ENCODE peak calls at places on chromosomes 1 and 21, in four cellular contexts. I is stomach, R is heart right ventricle, N is tibial nerve. U is an unnamed sample.

GRCh38 chr1:167064622-167065021 is 25.6 kb downstream of the GPA33 start:
- DNase-seq in I (no peak), R (no peak), N (no peak), U (no peak)

GRCh38 chr1:205913451-205914204 is 29.6 kb downstream of the SLC26A9 start:
- DNase-seq in I (peak), R (peak), N (no peak), U (no peak)

GRCh38 chr1:77534456-77534855 is 148.0 kb downstream of the ZZZ3 start:
- DNase-seq in I (no peak), R (no peak), N (no peak), U (no peak)

GRCh38 chr1:79472067-79472656 is 465.6 kb upstream of the ADGRL4 start:
- DNase-seq in I (no peak), R (no peak), N (no peak), U (no peak)

GRCh38 chr21:42279888-42280287 is 35.3 kb downstream of the TFF3 start:
- DNase-seq in I (no peak), R (no peak), N (no peak), U (no peak)

GRCh38 chr1:6299557-6300165 is 38.8 kb upstream of the GPR153 start:
- DNase-seq in I (no peak), R (no peak), N (no peak), U (no peak)

GRCh38 chr1:43274125-43274803 is 4.5 kb downstream of the TMEM125 start:
- DNase-seq in I (no peak), R (peak), N (no peak), U (no peak)

GRCh38 chr1:94153133-94153532 is 32.2 kb upstream of the ABCA4 start:
- DNase-seq in I (no peak), R (no peak), N (no peak), U (no peak)

GRCh38 chr1:180881806-180882509 is 30.7 kb upstream of the KIAA1614 start:
- DNase-seq in I (no peak), R (no peak), N (no peak), U (no peak)

GRCh38 chr21:28991861-28992525 is 684 bp downstream of the LTN1 start:
- DNase-seq in I (no peak), R (no peak), N (no peak), U (no peak)

DNA sequence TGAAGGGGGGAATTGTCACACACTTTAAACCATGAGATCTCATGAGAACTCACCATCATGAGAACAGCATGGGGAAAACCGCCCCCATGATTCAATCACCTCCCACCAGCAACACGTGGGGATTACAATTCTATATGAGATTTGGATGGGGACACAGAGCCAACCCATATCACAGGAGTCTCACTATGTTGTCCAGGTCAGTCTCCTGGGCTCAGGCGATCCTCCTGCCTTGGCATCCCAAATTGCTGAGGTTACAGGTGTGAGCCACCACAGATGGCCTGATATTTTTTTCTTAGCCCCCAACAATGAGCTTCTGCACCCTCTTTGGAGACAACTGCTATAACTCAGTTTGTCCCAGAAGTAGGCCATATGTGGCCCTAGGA is 22.5 kb upstream of the MORC3 start:
- DNase-seq in I (no peak), R (no peak), N (no peak), U (no peak)
- H3K4me3 ChIP-seq in I (peak), R (no peak), N (peak), U (no peak)

GRCh38 chr1:204506091-204506968 is 9.9 kb upstream of the MDM4 start:
- DNase-seq in I (peak), R (peak), N (peak), U (peak)
- H3K27ac ChIP-seq in I (peak), R (peak), N (peak), U (peak)

DNA sequence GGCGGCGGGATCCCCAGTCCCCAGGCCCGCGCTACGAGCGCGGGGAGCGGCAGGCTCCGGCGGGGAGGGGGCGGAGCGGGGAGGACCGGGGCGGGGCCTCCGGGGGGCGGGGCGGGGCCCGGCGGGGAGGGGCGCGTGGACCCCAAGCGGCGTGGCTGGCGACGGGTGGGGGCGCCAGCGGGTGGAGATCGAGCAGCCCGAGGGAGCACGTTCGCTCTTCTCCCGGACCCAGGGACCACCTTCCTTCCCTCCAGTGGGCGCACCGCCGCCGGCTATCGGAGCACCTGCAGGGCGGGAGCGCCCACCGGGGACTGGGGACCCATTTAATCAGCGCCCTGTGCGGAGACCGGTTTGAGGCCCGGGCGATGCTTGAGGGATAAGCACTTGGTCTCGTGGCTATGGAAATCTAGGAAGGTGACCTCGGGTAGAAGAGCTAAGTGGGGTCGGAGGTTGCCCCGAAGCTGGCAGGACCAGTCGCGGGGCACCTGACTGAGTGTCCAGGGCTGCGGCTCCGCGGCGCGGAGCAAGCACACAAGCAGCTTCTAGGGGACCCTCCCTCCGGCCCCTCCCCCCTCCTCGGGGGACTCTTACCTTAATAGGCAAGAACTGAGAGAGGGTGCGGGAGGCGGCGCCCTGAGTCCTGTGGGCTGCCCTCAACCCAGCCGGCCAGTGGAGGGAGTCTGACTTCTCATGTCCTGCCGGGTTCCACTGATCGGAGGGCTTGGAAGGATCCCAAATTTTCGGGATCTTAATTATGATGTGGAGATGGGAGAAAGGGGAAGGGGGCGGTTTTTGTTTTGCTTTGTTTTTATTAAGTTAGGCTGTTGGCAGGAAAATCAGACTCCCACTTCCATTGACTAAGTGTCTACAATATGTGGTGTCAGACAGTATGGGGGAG is at the start of gene TSPAN2:
- DNase-seq in I (peak), R (peak), N (peak), U (no peak)
- H3K4me3 ChIP-seq in I (peak), R (peak), N (peak), U (peak)

GRCh38 chr1:65149753-65150463 is 1.9 kb downstream of the AK4 start:
- DNase-seq in I (no peak), R (no peak), N (no peak), U (no peak)
- H3K27ac ChIP-seq in I (peak), R (peak), N (peak), U (peak)

GRCh38 chr1:155893389-155894142 is 17.6 kb downstream of the RIT1 start:
- DNase-seq in I (no peak), R (peak), N (no peak), U (no peak)
- H3K4me3 ChIP-seq in I (no peak), R (peak), N (no peak), U (no peak)

GRCh38 chr1:161153682-161154337 is at the start of gene UFC1:
- DNase-seq in I (peak), R (peak), N (peak), U (peak)
- H3K27ac ChIP-seq in I (peak), R (peak), N (peak), U (peak)

DNA sequence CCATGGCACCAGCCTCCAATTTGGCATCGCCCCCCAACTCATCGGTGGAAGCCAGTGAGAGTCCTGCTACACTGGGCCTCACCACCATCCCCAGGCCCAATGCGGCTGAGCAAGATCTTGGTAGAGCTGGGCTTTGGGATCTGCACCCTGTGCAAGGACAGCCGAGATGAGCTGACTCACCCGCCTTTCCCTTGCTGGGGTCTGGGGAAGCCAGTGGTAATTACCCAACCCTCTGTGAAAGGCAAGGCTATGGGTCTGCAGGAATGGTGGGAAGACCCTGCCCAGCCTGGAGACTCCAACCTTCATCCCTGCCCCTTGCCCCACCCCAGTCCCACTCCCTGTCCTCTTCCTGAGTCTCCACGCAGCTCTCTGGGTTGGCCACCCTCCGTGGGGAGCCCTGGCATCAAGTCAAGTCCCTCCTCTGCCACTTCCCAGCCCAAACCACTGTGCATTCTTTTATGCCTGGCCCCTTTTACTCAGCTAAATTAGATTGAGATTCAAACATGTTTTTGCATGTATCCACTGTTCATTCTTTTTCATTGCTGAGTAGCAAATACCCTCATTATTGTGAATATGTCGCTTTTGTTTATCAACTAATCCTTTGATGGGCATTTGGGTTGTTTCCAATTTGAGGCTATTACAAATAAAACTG is 8.8 kb downstream of the SMCP start:
- DNase-seq in I (no peak), R (no peak), N (no peak), U (no peak)
- H3K4me3 ChIP-seq in I (no peak), R (no peak), N (no peak), U (no peak)

GRCh38 chr1:2998503-2999100 is 22.7 kb upstream of the ACTRT2 start:
- DNase-seq in I (no peak), R (no peak), N (no peak), U (no peak)
- H3K27ac ChIP-seq in I (no peak), R (no peak), N (no peak), U (no peak)

U was measured in dorsolateral prefrontal cortex.